ENCODE peak calls at places on chromosomes 4 and X, in seven cellular contexts. R is sigmoid colon, K is right lobe of liver, E is adrenal gland, C is prostate gland, N is gastrocnemius medialis, O is suprapubic skin. I is an unnamed sample.

GRCh38 chr4:2077537-2078460 is 18.7 kb downstream of the NAT8L start:
- DNase-seq in O (no peak), N (no peak), E (no peak), C (no peak), K (peak; percentile 30), R (peak; percentile 42), I (no peak)

GRCh38 chr4:180560896-180561295 is 1682.3 kb upstream of the TENM3 start:
- DNase-seq in N (no peak), C (no peak), K (no peak), R (no peak), O (no peak), E (no peak), I (no peak)

GRCh38 chr4:4560136-4560535 is 18.3 kb upstream of the STX18 start:
- DNase-seq in K (no peak), O (no peak), C (no peak), N (no peak), E (no peak), R (no peak), I (no peak)

GRCh38 chr4:87943660-87944149 is 31.8 kb upstream of the SPP1 start:
- DNase-seq in E (no peak), K (no peak), R (no peak), C (no peak), N (no peak), O (no peak), I (no peak)

GRCh38 chrX:9758239-9758638 is 7.4 kb downstream of the GPR143 start:
- DNase-seq in R (no peak), E (no peak), N (no peak), K (no peak), O (no peak), C (no peak), I (no peak)

GRCh38 chrX:144918936-144919335 is 328.4 kb upstream of the SPANXN1 start:
- DNase-seq in C (no peak), K (no peak), R (no peak), O (no peak), E (no peak), N (no peak), I (no peak)

GRCh38 chr4:31108762-31109161 is 388.6 kb downstream of the PCDH7 start:
- DNase-seq in E (no peak), O (no peak), C (no peak), N (no peak), K (no peak), R (no peak), I (no peak)

GRCh38 chr4:113773756-113774155 is 12.2 kb upstream of the CAMK2D start:
- DNase-seq in C (no peak), R (no peak), O (no peak), N (no peak), E (no peak), K (no peak), I (no peak)

DNA sequence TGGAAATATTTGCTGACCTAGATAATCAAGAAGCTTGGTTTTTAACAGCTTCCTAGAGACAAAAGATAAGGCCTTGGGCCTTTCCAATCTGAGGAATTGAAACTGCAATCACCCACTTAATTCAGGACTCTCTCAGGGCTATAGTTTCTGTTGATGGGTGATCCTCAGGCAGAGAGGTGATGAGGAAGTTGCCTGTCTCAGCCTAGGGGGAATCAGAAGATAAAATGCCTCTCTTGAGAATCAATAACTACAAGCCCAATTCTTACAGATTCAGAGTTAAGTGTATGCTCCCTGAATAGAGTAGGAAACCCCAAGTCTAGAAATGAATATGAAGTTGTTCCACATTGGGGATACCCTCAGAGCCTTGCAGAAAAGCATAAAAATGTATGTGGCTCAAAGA is 45.5 kb downstream of the NFKB1 start:
- DNase-seq in C (no peak), N (no peak), O (no peak), R (no peak), K (no peak), E (no peak), I (no peak)
- TF ChIP-seq POLR2A in C (no peak), N (no peak), O (no peak), R (no peak), K (no peak), E (no peak), I (no peak)

GRCh38 chr4:184473515-184474260 is 662 bp downstream of the IRF2 start:
- DNase-seq in N (no peak), C (peak; percentile 15), K (peak; percentile 58), R (no peak), E (peak; percentile 44), O (no peak), I (peak; percentile 44)
- TF ChIP-seq POLR2A in N (no peak), C (no peak), K (no peak), R (no peak), E (no peak), O (no peak), I (no peak)

DNA sequence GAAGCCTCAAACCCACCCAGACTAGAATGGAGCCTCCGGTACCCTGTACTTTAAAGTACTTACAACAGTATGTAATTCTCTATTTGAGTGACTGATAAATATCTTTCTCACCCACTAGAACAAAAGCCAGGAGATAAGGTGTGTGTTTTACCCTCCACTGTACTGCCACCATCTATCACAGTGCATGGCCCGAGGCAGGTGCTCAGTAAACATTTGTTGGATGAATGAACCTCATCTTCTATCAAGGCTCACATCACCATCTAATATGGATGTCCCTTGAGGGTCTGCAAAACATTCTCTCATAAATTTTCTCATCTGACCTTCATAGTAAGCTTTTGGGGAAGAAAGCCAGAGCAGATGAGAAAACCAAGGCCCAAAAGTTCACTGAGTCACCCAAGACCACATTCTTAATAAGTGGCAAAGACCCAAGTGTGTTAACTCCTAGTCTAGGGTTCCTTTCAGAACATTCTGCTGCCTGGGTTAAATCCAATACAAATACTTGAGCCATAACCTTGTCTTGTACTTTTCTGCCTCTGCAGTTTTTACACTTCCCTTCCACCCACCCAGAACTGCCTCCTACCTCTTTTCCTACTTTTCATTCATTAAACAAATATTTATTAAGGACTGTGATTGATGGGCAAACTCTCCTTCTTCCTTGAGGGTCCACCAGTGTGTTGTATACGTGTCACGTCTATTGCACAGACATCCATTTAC is 35.8 kb downstream of the APBB2 start:
- DNase-seq in C (no peak), N (no peak), K (no peak), E (peak; percentile 46), O (no peak), R (no peak), I (no peak)
- TF ChIP-seq POLR2A in C (no peak), N (no peak), K (no peak), E (no peak), O (no peak), R (no peak), I (no peak)

GRCh38 chr4:77819836-77820679 is 890 bp upstream of the CNOT6L start:
- DNase-seq in E (peak; percentile 92), K (peak; percentile 96), N (peak; percentile 92), O (peak; percentile 97), C (peak; percentile 95), R (peak; percentile 94), I (peak; percentile 95)
- TF ChIP-seq POLR2A in E (peak; percentile 78), K (peak; percentile 90), N (peak; percentile 92), O (peak; percentile 84), C (peak; percentile 97), R (peak; percentile 76), I (no peak)

GRCh38 chr4:140150886-140151699 is 2.9 kb downstream of the MAML3 start:
- DNase-seq in R (peak; percentile 96), N (peak; percentile 88), K (peak; percentile 97), C (peak; percentile 96), O (peak; percentile 90), E (peak; percentile 89), I (peak; percentile 88)

GRCh38 chr4:140150636-140150885 is 3.4 kb downstream of the MAML3 start:
- DNase-seq in R (peak; percentile 94), C (peak; percentile 92), E (peak; percentile 91), K (peak; percentile 91), O (peak; percentile 92), N (peak; percentile 64), I (peak; percentile 82)

GRCh38 chr4:140152760-140153418 is 1.1 kb downstream of the MAML3 start:
- DNase-seq in K (peak; percentile 69), E (peak; percentile 71), R (peak; percentile 86), C (peak; percentile 53), O (peak; percentile 86), N (peak; percentile 28), I (peak; percentile 67)

GRCh38 chr4:140152015-140152703 is 1.8 kb downstream of the MAML3 start:
- DNase-seq in C (peak; percentile 76), K (peak; percentile 86), R (peak; percentile 86), E (peak; percentile 70), O (peak; percentile 86), N (peak; percentile 47), I (peak; percentile 79)

DNA sequence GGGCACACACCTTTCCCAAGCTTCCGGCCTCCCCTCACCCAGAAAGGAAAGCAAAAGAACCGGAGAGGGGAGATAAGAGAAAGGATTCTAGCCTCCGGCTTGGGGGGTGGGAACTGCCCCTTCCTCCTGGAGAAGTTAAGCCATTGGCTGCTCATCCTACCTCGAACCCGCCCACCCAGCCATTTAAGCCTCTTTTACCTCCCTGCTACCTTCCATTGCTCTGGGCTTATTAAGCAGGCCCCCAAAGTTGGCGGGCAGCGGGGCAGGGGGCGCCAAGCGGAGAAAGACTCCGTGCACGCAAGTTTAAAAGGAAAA is 2.3 kb downstream of the MAML3 start:
- DNase-seq in E (peak; percentile 89), K (peak; percentile 93), R (peak; percentile 90), C (peak; percentile 93), N (peak; percentile 64), O (peak; percentile 89), I (peak; percentile 87)
- TF ChIP-seq POLR2A in E (peak; percentile 55), K (peak; percentile 22), R (peak; percentile 14), C (no peak), N (no peak), O (no peak), I (no peak)

DNA sequence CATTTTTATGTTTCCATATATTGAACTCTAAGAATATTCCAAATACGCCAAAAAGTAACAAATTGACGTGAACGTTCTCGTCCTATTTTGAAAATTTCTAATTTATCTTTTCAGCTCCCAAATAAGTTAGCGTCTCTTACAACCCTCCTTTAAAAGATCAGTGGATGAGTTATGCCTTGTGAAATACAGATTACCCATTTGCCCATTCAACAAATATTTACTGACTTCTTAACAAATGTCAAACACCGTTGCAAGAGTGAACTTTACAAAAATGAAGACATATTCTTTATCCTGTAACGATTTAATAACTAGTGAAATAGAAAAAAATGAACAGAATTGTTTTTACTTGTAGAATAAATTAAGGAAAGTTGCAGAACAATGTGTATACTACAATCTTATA is 899.5 kb downstream of the STIM2 start:
- DNase-seq in R (no peak), N (no peak), C (no peak), O (no peak), E (no peak), K (no peak), I (no peak)
- TF ChIP-seq POLR2A in R (no peak), N (no peak), C (no peak), O (no peak), E (no peak), K (no peak), I (no peak)